ENCODE peak calls at places on chromosomes 3 and 15, in nine cellular contexts. D, F, P, Y, J, M, Q, V and O are unnamed samples.

GRCh38 chr3:41041899-41042298 is 157.4 kb upstream of the CTNNB1 start:
- DNase-seq in D (no peak), F (no peak), P (no peak), Y (no peak), J (no peak), M (no peak), Q (no peak), V (no peak), O (no peak)

GRCh38 chr3:25420885-25421284 is 7.2 kb upstream of the RARB start:
- DNase-seq in D (no peak), F (no peak), P (no peak), Y (no peak), J (peak; percentile 61), M (no peak), Q (no peak), V (no peak), O (no peak)

GRCh38 chr3:196963309-196963953 is 5.2 kb downstream of the PIGZ start:
- DNase-seq in D (no peak), F (no peak), P (no peak), Y (no peak), J (no peak), M (no peak), Q (no peak), V (no peak), O (no peak)

GRCh38 chr15:55279746-55280351 is 9.8 kb downstream of the RAB27A start:
- DNase-seq in D (no peak), F (no peak), P (peak; percentile 96), Y (no peak), J (peak; percentile 84), M (peak; percentile 25), Q (peak; percentile 65), V (peak; percentile 4), O (no peak)

GRCh38 chr15:82159922-82160321 is 102.6 kb downstream of the EFL1 start:
- DNase-seq in D (no peak), F (no peak), P (peak; percentile 99), Y (no peak), J (peak; percentile 81), M (peak; percentile 71), Q (peak; percentile 43), V (no peak), O (no peak)

GRCh38 chr15:90497912-90498311 is 31.8 kb upstream of the CRTC3 start:
- DNase-seq in D (peak; percentile 44), F (no peak), P (no peak), Y (peak; percentile 17), J (no peak), M (no peak), Q (no peak), V (no peak), O (peak; percentile 62)

GRCh38 chr3:126551066-126551838 is 7.5 kb downstream of the C3orf22 start:
- DNase-seq in D (no peak), F (no peak), P (peak; percentile 21), Y (no peak), J (no peak), M (no peak), Q (no peak), V (no peak), O (no peak)

GRCh38 chr15:100665570-100665969 is 63.2 kb downstream of the ASB7 start:
- DNase-seq in D (no peak), F (no peak), P (peak; percentile 15), Y (no peak), J (no peak), M (no peak), Q (no peak), V (no peak), O (no peak)

GRCh38 chr3:69058180-69058946 is 6.2 kb upstream of the TMF1 start:
- DNase-seq in D (no peak), F (no peak), P (no peak), Y (no peak), J (no peak), M (no peak), Q (no peak), V (no peak), O (no peak)

GRCh38 chr3:25887907-25888306 is 98.0 kb downstream of the OXSM start:
- DNase-seq in D (no peak), F (no peak), P (no peak), Y (no peak), J (no peak), M (no peak), Q (no peak), V (no peak), O (no peak)

GRCh38 chr3:105274536-105274935 is 92.2 kb upstream of the ALCAM start:
- DNase-seq in D (no peak), F (no peak), P (no peak), Y (no peak), J (no peak), M (no peak), Q (no peak), V (no peak), O (no peak)

GRCh38 chr3:60282840-60283239 is 968.4 kb downstream of the FHIT start:
- DNase-seq in D (no peak), F (no peak), P (no peak), Y (no peak), J (no peak), M (no peak), Q (no peak), V (no peak), O (no peak)

GRCh38 chr15:91184441-91184840 is 84.4 kb downstream of the SV2B start:
- DNase-seq in D (no peak), F (no peak), P (no peak), Y (no peak), J (no peak), M (no peak), Q (no peak), V (no peak), O (no peak)

GRCh38 chr3:72123908-72124441 is 339.0 kb upstream of the PROK2 start:
- DNase-seq in D (no peak), F (no peak), P (peak; percentile 85), Y (no peak), J (peak; percentile 99), M (no peak), Q (peak; percentile 75), V (peak; percentile 84), O (peak; percentile 41)

GRCh38 chr3:22988566-22988965 is 214.6 kb upstream of the UBE2E2 start:
- DNase-seq in D (peak; percentile 28), F (no peak), P (no peak), Y (no peak), J (no peak), M (no peak), Q (no peak), V (no peak), O (peak; percentile 78)

GRCh38 chr3:195892355-195893120 is 15.8 kb downstream of the TNK2 start:
- DNase-seq in D (no peak), F (peak; percentile 86), P (peak; percentile 83), Y (no peak), J (peak; percentile 57), M (peak; percentile 83), Q (no peak), V (no peak), O (no peak)

GRCh38 chr3:80244390-80244789 is 476.6 kb upstream of the ROBO1 start:
- DNase-seq in D (no peak), F (no peak), P (peak; percentile 3), Y (no peak), J (no peak), M (no peak), Q (no peak), V (no peak), O (no peak)